ENCODE peak calls at places on chromosomes 16 and 17, in four cellular contexts. H is GM12878, Z is WTC11, S is HepG2. L is an unnamed sample.

GRCh38 chr17:49552070-49552751 is 23.5 kb upstream of the NXPH3 start:
- DNase-seq in H (no peak), Z (no peak), S (no peak), L (no peak)

GRCh38 chr16:10355589-10355988 is 30.3 kb upstream of the ATF7IP2 start:
- DNase-seq in H (no peak), Z (no peak), S (no peak), L (no peak)

GRCh38 chr16:9256196-9256595 is 164.8 kb downstream of the HAPSTR1 start:
- DNase-seq in H (no peak), Z (peak; percentile 90), S (peak; percentile 66), L (peak; percentile 78)

GRCh38 chr17:409848-410673 is 57.5 kb upstream of the RPH3AL start:
- DNase-seq in H (peak; percentile 100), Z (peak; percentile 100), S (peak; percentile 98), L (peak; percentile 98)

GRCh38 chr16:15854906-15855703 is 1.7 kb downstream of the MYH11 start:
- DNase-seq in H (no peak), Z (no peak), S (no peak), L (no peak)

GRCh38 chr16:12846592-12846991 is 42.9 kb upstream of the CPPED1 start:
- DNase-seq in H (no peak), Z (no peak), S (no peak), L (no peak)

GRCh38 chr17:79342376-79342775 is 267.8 kb downstream of the ENGASE start:
- DNase-seq in H (no peak), Z (no peak), S (no peak), L (no peak)

GRCh38 chr16:59410451-59410850 is 676.3 kb upstream of the GOT2 start:
- DNase-seq in H (no peak), Z (no peak), S (no peak), L (no peak)

GRCh38 chr16:49539758-49540157 is 166.2 kb downstream of the C16orf78 start:
- DNase-seq in H (no peak), Z (no peak), S (no peak), L (no peak)

GRCh38 chr17:71260366-71260765 is 860.5 kb upstream of the SOX9 start:
- DNase-seq in H (no peak), Z (no peak), S (no peak), L (no peak)

GRCh38 chr16:27291106-27291505 is 22.5 kb upstream of the NSMCE1 start:
- DNase-seq in H (no peak), Z (no peak), S (no peak), L (no peak)

GRCh38 chr17:64411999-64412771 is 21.5 kb upstream of the PECAM1 start:
- DNase-seq in H (no peak), Z (peak; percentile 59), S (no peak), L (no peak)

GRCh38 chr17:1179635-1180433 is at the start of gene ABR:
- DNase-seq in H (no peak), Z (peak; percentile 74), S (no peak), L (peak; percentile 16)

GRCh38 chr16:66927012-66927436 is 1.7 kb upstream of the RRAD start:
- DNase-seq in H (no peak), Z (peak; percentile 24), S (peak; percentile 68), L (no peak)

GRCh38 chr16:77234611-77235010 is 35.4 kb downstream of the SYCE1L start:
- DNase-seq in H (no peak), Z (peak; percentile 32), S (no peak), L (no peak)

GRCh38 chr17:2926019-2926650 is 129.9 kb downstream of the RAP1GAP2 start:
- DNase-seq in H (no peak), Z (no peak), S (no peak), L (no peak)

GRCh38 chr16:58332997-58333700 is 38.3 kb upstream of the PRSS54 start:
- DNase-seq in H (no peak), Z (peak; percentile 62), S (no peak), L (peak; percentile 13)
- TF ChIP-seq CREM in H (no peak), Z (no peak), S (no peak), L (no peak)

GRCh38 chr17:76492250-76492988 is 8.8 kb downstream of the RHBDF2 start:
- DNase-seq in H (peak; percentile 58), Z (no peak), S (no peak), L (no peak)
- TF ChIP-seq CREM in H (no peak), Z (no peak), S (no peak), L (no peak)

GRCh38 chr17:32124985-32125847 is 17.1 kb upstream of the RHOT1 start:
- DNase-seq in H (no peak), Z (no peak), S (no peak), L (no peak)
- TF ChIP-seq CREM in H (no peak), Z (no peak), S (no peak), L (no peak)

GRCh38 chr16:2973081-2973480 is 3.9 kb downstream of the PAQR4 start:
- DNase-seq in H (no peak), Z (no peak), S (no peak), L (no peak)
- TF ChIP-seq CREM in H (no peak), Z (no peak), S (no peak), L (no peak)

GRCh38 chr16:28925386-28926228 is 569 bp upstream of the RABEP2 start:
- DNase-seq in H (no peak), Z (no peak), S (peak; percentile 73), L (peak; percentile 85)
- TF ChIP-seq CREM in H (no peak), Z (no peak), S (no peak), L (peak; percentile 75)

GRCh38 chr16:84042879-84043485 is 387 bp upstream of the SLC38A8 start:
- DNase-seq in H (no peak), Z (peak; percentile 46), S (no peak), L (peak; percentile 71)

GRCh38 chr16:84042308-84042878 is at the start of gene SLC38A8:
- DNase-seq in H (no peak), Z (no peak), S (no peak), L (no peak)

GRCh38 chr16:84043486-84044107 is 1.0 kb upstream of the SLC38A8 start:
- DNase-seq in H (no peak), Z (no peak), S (peak; percentile 81), L (peak; percentile 79)

GRCh38 chr16:84045001-84045817 is 2.6 kb upstream of the SLC38A8 start:
- DNase-seq in H (no peak), Z (no peak), S (no peak), L (no peak)

GRCh38 chr16:84044108-84044488 is 1.5 kb upstream of the SLC38A8 start:
- DNase-seq in H (no peak), Z (peak; percentile 54), S (peak; percentile 73), L (peak; percentile 68)
- TF ChIP-seq CREM in H (no peak), Z (no peak), S (no peak), L (no peak)

DNA sequence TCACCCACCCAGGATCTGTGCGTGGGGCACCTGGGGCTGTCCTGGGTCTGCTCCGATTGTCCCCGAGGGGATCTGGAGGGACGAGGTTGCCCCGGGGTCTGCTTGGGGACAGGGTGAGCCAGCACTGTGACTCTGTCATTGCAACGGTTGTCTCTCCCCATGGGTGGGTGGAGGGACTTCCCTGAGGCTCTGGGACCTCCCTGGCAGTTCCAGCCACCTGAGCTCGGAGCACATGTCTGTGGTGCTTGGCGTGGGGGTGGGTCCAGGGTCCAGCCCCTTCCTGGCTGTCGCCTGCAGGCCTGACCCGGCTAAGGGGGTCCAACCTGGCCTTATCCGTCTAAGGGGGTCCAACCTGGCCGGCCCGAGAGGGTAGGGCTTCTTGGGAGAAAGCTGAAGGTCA is 8.5 kb upstream of the CBFA2T3 start:
- DNase-seq in H (no peak), Z (no peak), S (no peak), L (no peak)
- TF ChIP-seq CREM in H (no peak), Z (no peak), S (no peak), L (no peak)